ENCODE peak calls at places on chromosomes 11 and 22, in seven cellular contexts. One of them, this sample, is unnamed.
A peak's percentile ranks its signal among the peaks of the same experiment; 100 is the strongest.

GRCh38 chr22:21702094-21702493 is 33.5 kb downstream of the YPEL1 start:
- DNase-seq in fibroblast of the aortic adventitia: no peak
- DNase-seq in GM06990: no peak
- DNase-seq in dorsolateral prefrontal cortex: no peak
- DNase-seq in AG04449: no peak
- DNase-seq in bronchial epithelial cell: no peak
- DNase-seq in esophagus muscularis mucosa: no peak
- DNase-seq in this sample: no peak

GRCh38 chr11:134244593-134244992 is 8.6 kb downstream of the THYN1 start:
- DNase-seq in AG04449: no peak
- DNase-seq in esophagus muscularis mucosa: no peak
- DNase-seq in bronchial epithelial cell: peak; percentile 19
- DNase-seq in dorsolateral prefrontal cortex: no peak
- DNase-seq in GM06990: peak; percentile 32
- DNase-seq in fibroblast of the aortic adventitia: no peak
- DNase-seq in this sample: no peak

GRCh38 chr11:86523738-86524602 is 148.4 kb downstream of the ME3 start:
- DNase-seq in fibroblast of the aortic adventitia: peak; percentile 94
- DNase-seq in dorsolateral prefrontal cortex: no peak
- DNase-seq in GM06990: no peak
- DNase-seq in esophagus muscularis mucosa: no peak
- DNase-seq in bronchial epithelial cell: peak; percentile 100
- DNase-seq in AG04449: peak; percentile 92
- DNase-seq in this sample: peak; percentile 96

GRCh38 chr11:57980201-57980600 is 43.5 kb upstream of the OR9Q1 start:
- DNase-seq in esophagus muscularis mucosa: peak; percentile 78
- DNase-seq in AG04449: no peak
- DNase-seq in GM06990: no peak
- DNase-seq in dorsolateral prefrontal cortex: no peak
- DNase-seq in fibroblast of the aortic adventitia: no peak
- DNase-seq in bronchial epithelial cell: no peak
- DNase-seq in this sample: no peak

GRCh38 chr11:126339073-126339865 is 16.2 kb upstream of the ST3GAL4 start:
- DNase-seq in bronchial epithelial cell: no peak
- DNase-seq in dorsolateral prefrontal cortex: no peak
- DNase-seq in AG04449: no peak
- DNase-seq in esophagus muscularis mucosa: no peak
- DNase-seq in GM06990: no peak
- DNase-seq in fibroblast of the aortic adventitia: peak; percentile 44
- DNase-seq in this sample: no peak

GRCh38 chr11:12204506-12204905 is 94.1 kb downstream of the MICAL2 start:
- DNase-seq in GM06990: no peak
- DNase-seq in dorsolateral prefrontal cortex: no peak
- DNase-seq in AG04449: no peak
- DNase-seq in fibroblast of the aortic adventitia: no peak
- DNase-seq in esophagus muscularis mucosa: no peak
- DNase-seq in bronchial epithelial cell: no peak
- DNase-seq in this sample: no peak

GRCh38 chr22:41347066-41347859 is 34.5 kb upstream of the TEF start:
- DNase-seq in dorsolateral prefrontal cortex: no peak
- DNase-seq in fibroblast of the aortic adventitia: no peak
- DNase-seq in AG04449: no peak
- DNase-seq in esophagus muscularis mucosa: no peak
- DNase-seq in bronchial epithelial cell: no peak
- DNase-seq in GM06990: no peak
- DNase-seq in this sample: no peak

GRCh38 chr11:105856954-105857353 is 165.1 kb downstream of the MSANTD4 start:
- DNase-seq in esophagus muscularis mucosa: no peak
- DNase-seq in GM06990: no peak
- DNase-seq in dorsolateral prefrontal cortex: no peak
- DNase-seq in AG04449: no peak
- DNase-seq in fibroblast of the aortic adventitia: no peak
- DNase-seq in bronchial epithelial cell: no peak
- DNase-seq in this sample: no peak

GRCh38 chr22:25698986-25699385 is 43.0 kb upstream of the MYO18B start:
- DNase-seq in dorsolateral prefrontal cortex: no peak
- DNase-seq in AG04449: no peak
- DNase-seq in fibroblast of the aortic adventitia: no peak
- DNase-seq in esophagus muscularis mucosa: no peak
- DNase-seq in bronchial epithelial cell: no peak
- DNase-seq in GM06990: no peak
- DNase-seq in this sample: no peak

GRCh38 chr11:115721309-115722007 is 217.2 kb upstream of the CADM1 start:
- DNase-seq in AG04449: no peak
- DNase-seq in esophagus muscularis mucosa: no peak
- DNase-seq in bronchial epithelial cell: no peak
- DNase-seq in GM06990: no peak
- DNase-seq in dorsolateral prefrontal cortex: no peak
- DNase-seq in fibroblast of the aortic adventitia: no peak
- DNase-seq in this sample: no peak
- TF ChIP-seq CTCF in AG04449: no peak
- TF ChIP-seq CTCF in esophagus muscularis mucosa: no peak
- TF ChIP-seq CTCF in bronchial epithelial cell: no peak
- TF ChIP-seq CTCF in GM06990: no peak
- TF ChIP-seq CTCF in dorsolateral prefrontal cortex: no peak
- TF ChIP-seq CTCF in fibroblast of the aortic adventitia: no peak
- TF ChIP-seq CTCF in this sample: no peak

GRCh38 chr11:33994937-33995336 is 56.6 kb upstream of the CAPRIN1 start:
- DNase-seq in AG04449: no peak
- DNase-seq in dorsolateral prefrontal cortex: no peak
- DNase-seq in fibroblast of the aortic adventitia: no peak
- DNase-seq in bronchial epithelial cell: no peak
- DNase-seq in esophagus muscularis mucosa: no peak
- DNase-seq in GM06990: no peak
- DNase-seq in this sample: no peak
- H3K4me3 ChIP-seq in AG04449: no peak overlapping the region
- H3K4me3 ChIP-seq in dorsolateral prefrontal cortex: no peak overlapping the region
- H3K4me3 ChIP-seq in fibroblast of the aortic adventitia: no peak overlapping the region
- H3K4me3 ChIP-seq in bronchial epithelial cell: no peak overlapping the region
- H3K4me3 ChIP-seq in esophagus muscularis mucosa: no peak overlapping the region
- H3K4me3 ChIP-seq in GM06990: no peak overlapping the region
- H3K4me3 ChIP-seq in this sample: no peak overlapping the region

DNA sequence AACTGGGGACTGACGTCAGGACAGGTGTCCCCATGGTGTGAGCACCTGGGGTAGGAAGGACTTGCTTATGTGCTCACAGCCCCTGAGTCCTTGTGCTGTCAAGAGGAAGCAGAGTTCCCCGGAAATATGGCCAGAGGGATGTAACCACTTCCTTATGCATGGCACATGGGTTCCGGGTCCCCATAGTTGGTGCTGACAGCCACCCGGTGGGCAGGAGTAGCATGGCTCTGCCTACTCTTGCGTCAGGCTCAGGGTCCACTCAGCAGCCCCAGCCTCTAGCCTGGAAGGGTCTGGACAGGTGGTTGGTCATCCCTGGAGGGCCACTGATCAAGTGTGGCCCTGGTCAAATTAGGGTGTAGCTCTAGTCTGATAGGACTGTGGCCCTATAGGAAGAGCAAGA is 42.8 kb upstream of the CCND1 start:
- DNase-seq in esophagus muscularis mucosa: no peak
- DNase-seq in AG04449: no peak
- DNase-seq in dorsolateral prefrontal cortex: no peak
- DNase-seq in fibroblast of the aortic adventitia: no peak
- DNase-seq in GM06990: no peak
- DNase-seq in bronchial epithelial cell: no peak
- DNase-seq in this sample: no peak
- TF ChIP-seq CTCF in esophagus muscularis mucosa: no peak
- TF ChIP-seq CTCF in AG04449: peak; percentile 6
- TF ChIP-seq CTCF in dorsolateral prefrontal cortex: no peak
- TF ChIP-seq CTCF in fibroblast of the aortic adventitia: no peak
- TF ChIP-seq CTCF in GM06990: peak; percentile 9
- TF ChIP-seq CTCF in bronchial epithelial cell: no peak
- TF ChIP-seq CTCF in this sample: peak; percentile 19

DNA sequence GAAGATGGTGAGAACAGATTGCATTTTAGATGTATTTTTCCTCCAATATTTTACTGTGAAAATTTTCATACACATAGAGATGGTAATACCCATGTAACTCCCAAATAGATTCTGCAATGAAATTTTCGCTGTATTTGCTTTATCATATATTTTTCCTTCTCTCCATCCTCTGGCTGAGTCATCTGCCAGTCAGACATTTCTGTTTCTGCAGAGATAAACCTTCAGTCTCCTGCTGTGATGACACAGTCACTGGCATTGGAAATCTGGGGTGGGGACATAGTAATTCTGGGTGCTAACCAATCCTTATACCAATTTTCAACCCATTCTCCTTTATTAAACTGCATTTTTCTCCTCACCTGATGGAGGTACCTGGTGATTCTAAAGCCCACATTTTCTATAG is 33.7 kb downstream of the SVIP start:
- DNase-seq in fibroblast of the aortic adventitia: no peak
- DNase-seq in esophagus muscularis mucosa: no peak
- DNase-seq in GM06990: no peak
- DNase-seq in dorsolateral prefrontal cortex: no peak
- DNase-seq in bronchial epithelial cell: no peak
- DNase-seq in AG04449: no peak
- DNase-seq in this sample: peak; percentile 11
- H3K4me3 ChIP-seq in fibroblast of the aortic adventitia: no peak overlapping the region
- H3K4me3 ChIP-seq in esophagus muscularis mucosa: no peak overlapping the region
- H3K4me3 ChIP-seq in GM06990: no peak overlapping the region
- H3K4me3 ChIP-seq in dorsolateral prefrontal cortex: no peak overlapping the region
- H3K4me3 ChIP-seq in bronchial epithelial cell: no peak overlapping the region
- H3K4me3 ChIP-seq in AG04449: no peak overlapping the region
- H3K4me3 ChIP-seq in this sample: no peak overlapping the region

GRCh38 chr11:62322524-62322923 is 14.7 kb upstream of the ASRGL1 start:
- DNase-seq in fibroblast of the aortic adventitia: no peak
- DNase-seq in GM06990: no peak
- DNase-seq in dorsolateral prefrontal cortex: no peak
- DNase-seq in AG04449: no peak
- DNase-seq in bronchial epithelial cell: no peak
- DNase-seq in esophagus muscularis mucosa: no peak
- DNase-seq in this sample: no peak

GRCh38 chr11:62324738-62325556 is 12.3 kb upstream of the ASRGL1 start:
- DNase-seq in dorsolateral prefrontal cortex: no peak
- DNase-seq in esophagus muscularis mucosa: no peak
- DNase-seq in bronchial epithelial cell: peak; percentile 40
- DNase-seq in fibroblast of the aortic adventitia: peak; percentile 9
- DNase-seq in AG04449: no peak
- DNase-seq in GM06990: peak; percentile 43
- DNase-seq in this sample: peak; percentile 9
- TF ChIP-seq CTCF in dorsolateral prefrontal cortex: peak; percentile 54
- TF ChIP-seq CTCF in esophagus muscularis mucosa: peak; percentile 48
- TF ChIP-seq CTCF in bronchial epithelial cell: peak; percentile 84
- TF ChIP-seq CTCF in fibroblast of the aortic adventitia: peak; percentile 51
- TF ChIP-seq CTCF in AG04449: peak; percentile 53
- TF ChIP-seq CTCF in GM06990: peak; percentile 90
- TF ChIP-seq CTCF in this sample: peak; percentile 75

GRCh38 chr11:119363081-119363861 is 16.8 kb upstream of the MFRP start:
- DNase-seq in AG04449: no peak
- DNase-seq in bronchial epithelial cell: no peak
- DNase-seq in GM06990: no peak
- DNase-seq in dorsolateral prefrontal cortex: no peak
- DNase-seq in fibroblast of the aortic adventitia: no peak
- DNase-seq in esophagus muscularis mucosa: no peak
- DNase-seq in this sample: no peak
- H3K4me3 ChIP-seq in AG04449: no peak overlapping the region
- H3K4me3 ChIP-seq in bronchial epithelial cell: peak overlapping the region; percentile 43
- H3K4me3 ChIP-seq in GM06990: peak overlapping the region; percentile 37
- H3K4me3 ChIP-seq in dorsolateral prefrontal cortex: peak overlapping the region; percentile 65
- H3K4me3 ChIP-seq in fibroblast of the aortic adventitia: no peak overlapping the region
- H3K4me3 ChIP-seq in esophagus muscularis mucosa: peak overlapping the region; percentile 65
- H3K4me3 ChIP-seq in this sample: no peak overlapping the region